ENCODE peak calls at places on chromosomes 6 and 20, in five cellular contexts. U is coronary artery, Q is cardiac fibroblast, E is heart right ventricle, J is B cell. I is an unnamed sample.

GRCh38 chr6:121780325-121781313 is 345.2 kb downstream of the GJA1 start:
- DNase-seq in U (peak; percentile 84), Q (peak; percentile 94), E (peak; percentile 74), J (no peak), I (peak; percentile 71)

GRCh38 chr20:10672579-10673127 is 1.1 kb downstream of the JAG1 start:
- DNase-seq in U (no peak), Q (peak; percentile 67), E (peak; percentile 58), J (peak; percentile 25), I (peak; percentile 37)

GRCh38 chr6:44133003-44133931 is 5.9 kb downstream of the TMEM63B start:
- DNase-seq in U (no peak), Q (peak; percentile 42), E (peak; percentile 52), J (no peak), I (peak; percentile 69)

GRCh38 chr6:71395731-71396409 is 107.3 kb downstream of the OGFRL1 start:
- DNase-seq in U (no peak), Q (no peak), E (no peak), J (no peak), I (no peak)

GRCh38 chr20:21373436-21373835 is 23.9 kb downstream of the NKX2-4 start:
- DNase-seq in U (no peak), Q (no peak), E (no peak), J (no peak), I (no peak)

GRCh38 chr6:17863971-17864754 is 123.3 kb downstream of the KIF13A start:
- DNase-seq in U (no peak), Q (peak; percentile 88), E (peak; percentile 29), J (no peak), I (peak; percentile 92)

GRCh38 chr6:37077459-37078296 is 72.2 kb downstream of the FGD2 start:
- DNase-seq in U (peak; percentile 82), Q (peak; percentile 85), E (peak; percentile 70), J (no peak), I (peak; percentile 74)

GRCh38 chr6:15063253-15063853 is 182.5 kb upstream of the JARID2 start:
- DNase-seq in U (no peak), Q (peak; percentile 40), E (peak; percentile 21), J (peak; percentile 53), I (no peak)

GRCh38 chr6:49890988-49891387 is 24.7 kb upstream of the CRISP1 start:
- DNase-seq in U (no peak), Q (no peak), E (no peak), J (no peak), I (no peak)

GRCh38 chr20:2320813-2321658 is 25.2 kb downstream of the TGM3 start:
- DNase-seq in U (no peak), Q (no peak), E (no peak), J (no peak), I (no peak)

GRCh38 chr6:1701668-1702353 is 92.1 kb downstream of the FOXC1 start:
- DNase-seq in U (peak; percentile 89), Q (peak; percentile 98), E (peak; percentile 31), J (no peak), I (peak; percentile 93)

GRCh38 chr6:5960456-5960855 is 46.3 kb downstream of the NRN1 start:
- DNase-seq in U (no peak), Q (no peak), E (no peak), J (no peak), I (no peak)

GRCh38 chr20:44720617-44720993 is 5.4 kb downstream of the CCN5 start:
- DNase-seq in U (peak; percentile 91), Q (peak; percentile 79), E (no peak), J (no peak), I (peak; percentile 87)

GRCh38 chr6:128491041-128491642 is 29.3 kb downstream of the PTPRK start:
- DNase-seq in U (no peak), Q (peak; percentile 67), E (no peak), J (no peak), I (no peak)

GRCh38 chr6:313917-314316 is 21.6 kb downstream of the DUSP22 start:
- DNase-seq in U (peak; percentile 75), Q (no peak), E (no peak), J (no peak), I (no peak)

GRCh38 chr6:158631678-158632537 is 12.6 kb downstream of the DYNLT1 start:
- DNase-seq in U (peak; percentile 84), Q (peak; percentile 90), E (peak; percentile 81), J (no peak), I (peak; percentile 84)

GRCh38 chr20:33337531-33338165 is 54.6 kb downstream of the BPIFB1 start:
- DNase-seq in U (no peak), Q (no peak), E (no peak), J (no peak), I (no peak)

GRCh38 chr20:33336375-33336774 is 53.4 kb downstream of the BPIFB1 start:
- DNase-seq in U (no peak), Q (no peak), E (no peak), J (no peak), I (no peak)

GRCh38 chr20:33338465-33339258 is 55.6 kb downstream of the BPIFB1 start:
- DNase-seq in U (no peak), Q (no peak), E (no peak), J (no peak), I (no peak)

GRCh38 chr20:33339515-33340058 is 56.6 kb downstream of the BPIFB1 start:
- DNase-seq in U (no peak), Q (no peak), E (no peak), J (no peak), I (no peak)

DNA sequence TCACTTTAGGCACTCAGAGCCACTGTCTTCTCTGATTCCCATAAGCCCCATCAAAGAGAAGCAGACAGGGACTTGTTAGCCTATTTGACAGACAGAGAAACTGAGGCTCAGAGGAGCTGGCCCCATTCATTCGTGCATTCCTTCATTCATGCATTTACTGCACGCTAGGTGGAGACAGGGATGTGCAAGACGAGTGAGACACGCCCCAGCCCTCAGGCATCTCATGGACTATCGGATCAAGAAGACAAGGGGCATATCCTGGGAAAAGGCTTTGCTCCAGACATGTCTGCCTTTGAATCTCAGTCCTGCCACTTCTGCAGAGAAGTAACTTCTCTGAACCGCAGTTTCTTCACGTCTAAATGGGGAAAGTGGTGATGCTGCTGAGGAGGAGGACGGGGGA is 54.1 kb downstream of the BPIFB1 start:
- DNase-seq in U (no peak), Q (no peak), E (no peak), J (no peak), I (no peak)
- TF ChIP-seq CTCF in U (no peak), Q (no peak), E (no peak), J (no peak), I (no peak)

GRCh38 chr6:41098366-41098765 is 25.6 kb downstream of the NFYA start:
- DNase-seq in U (no peak), Q (peak; percentile 22), E (no peak), J (no peak), I (no peak)

GRCh38 chr6:41103792-41104324 is 31.1 kb downstream of the NFYA start:
- DNase-seq in U (no peak), Q (no peak), E (no peak), J (no peak), I (no peak)

GRCh38 chr6:41097467-41098090 is 24.8 kb downstream of the NFYA start:
- DNase-seq in U (no peak), Q (peak; percentile 69), E (no peak), J (no peak), I (peak; percentile 65)

DNA sequence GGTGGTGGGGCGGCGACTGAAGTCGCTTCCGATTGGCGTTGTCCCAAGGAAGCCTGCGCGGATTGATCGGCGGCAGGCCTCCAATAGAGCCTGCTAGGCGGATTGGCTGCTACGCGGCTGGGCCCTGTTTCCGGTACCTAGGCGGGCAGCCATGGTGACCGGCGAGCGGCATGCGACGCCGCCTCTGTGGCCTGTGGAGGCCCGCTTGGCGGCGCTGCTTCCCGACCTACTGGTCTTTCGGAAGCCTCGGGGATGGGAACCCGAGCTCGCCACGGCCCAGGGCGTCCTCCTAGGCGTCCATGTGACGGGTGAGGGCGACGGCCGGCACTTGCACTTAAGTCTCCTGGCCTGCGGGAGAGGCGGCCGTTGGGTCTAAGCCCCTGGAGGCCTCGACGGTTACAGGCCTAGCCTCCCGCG is 28.1 kb downstream of the NFYA start:
- DNase-seq in U (no peak), Q (no peak), E (no peak), J (peak; percentile 24), I (no peak)
- TF ChIP-seq CTCF in U (no peak), Q (no peak), E (no peak), J (no peak), I (no peak)

GRCh38 chr20:63626424-63627128 is at the start of gene GMEB2:
- DNase-seq in U (peak; percentile 86), Q (no peak), E (peak; percentile 78), J (no peak), I (no peak)

GRCh38 chr20:63625771-63626423 is 1.0 kb downstream of the GMEB2 start:
- DNase-seq in U (no peak), Q (peak; percentile 25), E (no peak), J (peak; percentile 57), I (no peak)

GRCh38 chr20:63627700-63628245 is 872 bp upstream of the GMEB2 start:
- DNase-seq in U (no peak), Q (no peak), E (no peak), J (no peak), I (no peak)

GRCh38 chr20:63628246-63628975 is 1.5 kb upstream of the GMEB2 start:
- DNase-seq in U (no peak), Q (peak; percentile 85), E (peak; percentile 75), J (peak; percentile 47), I (peak; percentile 66)

DNA sequence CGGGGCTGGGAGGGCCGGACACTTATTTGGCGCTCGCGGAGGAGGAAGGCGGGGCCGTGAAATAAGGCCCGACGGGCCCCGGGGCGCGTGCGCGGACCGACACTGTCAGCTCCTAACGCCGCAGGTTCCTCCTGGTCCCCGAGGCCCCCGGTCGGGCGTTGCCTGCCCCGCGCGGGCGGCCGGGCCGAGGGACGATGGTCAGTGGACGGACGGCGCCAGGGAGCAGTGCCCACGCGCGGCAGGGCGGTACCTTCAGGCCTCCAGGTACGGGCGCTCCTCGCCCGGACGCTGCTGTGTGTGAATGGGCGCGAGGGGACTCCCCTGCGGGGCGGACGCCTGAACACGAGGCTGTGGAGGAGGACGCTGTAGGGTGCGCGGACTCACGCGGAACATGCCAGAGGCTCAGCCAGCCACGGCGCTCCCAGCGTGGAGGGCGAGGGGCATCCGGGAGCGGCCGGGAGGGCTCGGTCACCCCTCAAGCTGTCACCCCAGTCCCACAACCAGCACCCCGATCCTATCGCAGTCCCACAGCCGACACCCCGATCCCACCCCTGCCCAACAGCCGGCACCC is 313 bp upstream of the GMEB2 start:
- DNase-seq in U (peak; percentile 96), Q (peak; percentile 96), E (peak; percentile 94), J (peak; percentile 99), I (peak; percentile 88)
- TF ChIP-seq CTCF in U (no peak), Q (no peak), E (no peak), J (no peak), I (no peak)

GRCh38 chr6:168297643-168298042 is 21.9 kb downstream of the DACT2 start:
- DNase-seq in U (no peak), Q (no peak), E (no peak), J (no peak), I (no peak)

GRCh38 chr6:168292911-168293310 is 26.7 kb downstream of the DACT2 start:
- DNase-seq in U (no peak), Q (no peak), E (no peak), J (no peak), I (no peak)

GRCh38 chr6:168293641-168294530 is 25.7 kb downstream of the DACT2 start:
- DNase-seq in U (no peak), Q (no peak), E (no peak), J (no peak), I (no peak)

GRCh38 chr6:168291450-168291849 is 28.1 kb downstream of the DACT2 start:
- DNase-seq in U (no peak), Q (no peak), E (no peak), J (no peak), I (no peak)

DNA sequence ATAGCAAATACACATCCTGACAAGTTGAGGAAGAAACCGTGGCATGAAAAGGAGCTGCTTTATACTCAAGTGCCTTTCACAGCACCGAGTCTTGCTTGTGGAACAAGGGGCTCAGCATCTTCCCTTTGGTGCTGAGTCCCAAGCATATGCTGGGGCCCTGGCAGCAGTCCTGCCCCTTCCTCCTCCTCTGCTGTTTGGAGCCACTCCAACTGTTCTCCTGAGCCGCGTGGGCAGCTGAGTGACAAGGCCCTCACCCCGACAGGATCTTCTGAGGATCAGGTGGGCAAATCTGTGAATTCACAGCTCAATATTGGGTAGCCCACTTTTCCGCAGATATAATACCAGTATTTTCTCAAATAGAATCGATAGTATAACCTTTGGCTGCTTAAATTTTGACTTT is 24.7 kb downstream of the DACT2 start:
- DNase-seq in U (no peak), Q (no peak), E (no peak), J (no peak), I (no peak)
- TF ChIP-seq CTCF in U (no peak), Q (no peak), E (no peak), J (no peak), I (no peak)

I was measured in HFFc6.